ENCODE peak calls at places on chromosomes 4 and X, in six cellular contexts. J is fibroblast of the aortic adventitia, V is epithelial cell of esophagus, Z is mesothelial cell of epicardium, T is fibroblast of mammary gland, L is upper lobe of right lung. Y is an unnamed sample.

GRCh38 chr4:27239651-27240050 is 379.0 kb downstream of the STIM2 start:
- DNase-seq in V (peak), T (peak), L (no peak), Z (no peak), J (peak), Y (no peak)

GRCh38 chr4:61533140-61533539 is 333.0 kb downstream of the ADGRL3 start:
- DNase-seq in Z (no peak), T (no peak), L (no peak), V (peak), J (no peak), Y (no peak)

GRCh38 chr4:40521957-40522356 is 107.7 kb downstream of the RBM47 start:
- DNase-seq in T (no peak), L (no peak), V (no peak), J (no peak), Z (no peak), Y (no peak)

GRCh38 chr4:127188847-127189246 is 443.9 kb upstream of the INTU start:
- DNase-seq in L (no peak), T (peak), Z (no peak), V (peak), J (no peak), Y (no peak)

GRCh38 chr4:112840061-112840460 is 203.1 kb downstream of the LARP7 start:
- DNase-seq in J (peak), T (peak), V (peak), L (no peak), Z (no peak), Y (peak)

GRCh38 chrX:69060631-69061408 is 104.4 kb downstream of the PJA1 start:
- DNase-seq in J (peak), V (peak), L (no peak), T (peak), Z (no peak), Y (no peak)

GRCh38 chr4:153248641-153249198 is 44.5 kb downstream of the TRIM2 start:
- DNase-seq in L (no peak), T (no peak), J (no peak), V (no peak), Z (no peak), Y (no peak)

GRCh38 chr4:52665592-52665991 is 6.5 kb upstream of the USP46 start:
- DNase-seq in V (peak), Z (no peak), L (no peak), T (no peak), J (no peak), Y (no peak)

GRCh38 chrX:110218591-110218990 is 99.3 kb downstream of the AMMECR1 start:
- DNase-seq in Z (no peak), J (peak), V (peak), L (no peak), T (peak), Y (no peak)

DNA sequence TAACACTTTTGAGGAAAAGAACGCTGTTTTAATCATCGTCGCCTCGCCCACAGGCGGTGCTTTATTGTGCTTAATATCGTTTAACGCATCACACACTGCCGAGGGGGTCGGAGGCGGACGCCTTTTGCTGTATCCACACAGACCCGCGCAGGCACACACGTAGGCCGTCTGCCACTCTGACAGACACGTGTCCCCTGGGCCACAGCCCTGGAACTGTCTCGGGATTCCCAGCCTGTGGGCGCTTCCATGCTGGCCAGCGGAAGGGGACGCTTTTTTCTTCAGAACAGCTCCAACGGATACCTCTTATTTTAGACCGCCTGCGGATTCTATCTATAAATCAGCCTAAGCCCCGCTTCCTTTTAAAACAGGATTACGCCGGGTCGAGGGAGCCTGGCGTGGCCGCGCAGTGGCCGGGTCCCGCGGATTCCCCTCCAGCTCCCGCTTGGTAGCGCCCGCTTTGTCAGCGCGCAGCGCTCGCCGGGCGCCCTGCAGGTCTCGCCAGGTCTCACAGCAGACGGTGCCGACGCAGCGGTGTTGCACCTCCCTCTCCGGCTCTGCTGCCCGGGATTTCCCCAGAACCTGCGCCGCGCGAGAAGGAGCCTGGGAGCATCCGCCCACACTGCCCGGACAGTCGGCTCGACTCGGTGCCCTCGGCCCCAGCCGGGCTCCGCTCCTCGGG is at the start of gene NOCT:
- DNase-seq in V (peak), J (peak), L (peak), Z (peak), T (peak), Y (peak)
- TF ChIP-seq CTCF in V (no peak), J (no peak), L (peak), Z (no peak), T (no peak), Y (no peak)

DNA sequence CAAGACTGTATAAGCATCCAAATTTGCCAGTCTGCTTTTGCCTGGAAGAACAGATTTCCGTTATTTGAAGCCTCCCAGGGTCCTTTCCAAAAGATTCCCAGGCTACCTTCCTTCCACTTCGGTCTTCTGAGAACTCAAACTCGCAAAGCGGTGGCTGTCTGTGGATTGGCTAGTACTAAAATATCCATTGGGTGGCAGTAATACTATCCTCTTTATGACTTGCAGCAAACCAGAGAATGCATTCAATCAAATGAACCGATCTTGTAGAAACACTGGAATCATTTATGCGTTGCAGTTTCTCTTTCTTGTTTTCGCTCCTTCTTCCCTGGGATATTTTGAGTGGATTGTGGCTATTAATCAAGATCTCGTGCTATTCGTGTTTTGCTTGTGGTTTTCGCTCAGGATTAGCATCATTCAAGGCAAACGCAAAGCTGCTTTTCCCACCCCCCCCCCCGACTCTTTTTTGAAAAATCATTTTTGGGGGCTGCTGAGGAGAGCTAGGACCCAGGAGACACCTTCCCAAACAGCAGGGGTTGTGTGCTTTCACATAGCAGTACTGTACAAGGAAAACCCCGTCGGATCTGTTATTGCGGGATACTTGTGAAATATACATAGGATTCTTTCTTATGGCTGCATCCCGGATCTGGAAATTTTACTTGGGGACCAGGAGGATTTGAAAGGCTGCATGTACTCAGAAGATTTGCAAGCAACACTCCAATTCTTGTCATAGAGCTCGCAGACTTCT is at the start of gene IL1RAPL1:
- DNase-seq in T (peak), J (peak), V (peak), L (no peak), Z (no peak), Y (peak)
- TF ChIP-seq CTCF in T (peak), J (no peak), V (peak), L (peak), Z (no peak), Y (no peak)

DNA sequence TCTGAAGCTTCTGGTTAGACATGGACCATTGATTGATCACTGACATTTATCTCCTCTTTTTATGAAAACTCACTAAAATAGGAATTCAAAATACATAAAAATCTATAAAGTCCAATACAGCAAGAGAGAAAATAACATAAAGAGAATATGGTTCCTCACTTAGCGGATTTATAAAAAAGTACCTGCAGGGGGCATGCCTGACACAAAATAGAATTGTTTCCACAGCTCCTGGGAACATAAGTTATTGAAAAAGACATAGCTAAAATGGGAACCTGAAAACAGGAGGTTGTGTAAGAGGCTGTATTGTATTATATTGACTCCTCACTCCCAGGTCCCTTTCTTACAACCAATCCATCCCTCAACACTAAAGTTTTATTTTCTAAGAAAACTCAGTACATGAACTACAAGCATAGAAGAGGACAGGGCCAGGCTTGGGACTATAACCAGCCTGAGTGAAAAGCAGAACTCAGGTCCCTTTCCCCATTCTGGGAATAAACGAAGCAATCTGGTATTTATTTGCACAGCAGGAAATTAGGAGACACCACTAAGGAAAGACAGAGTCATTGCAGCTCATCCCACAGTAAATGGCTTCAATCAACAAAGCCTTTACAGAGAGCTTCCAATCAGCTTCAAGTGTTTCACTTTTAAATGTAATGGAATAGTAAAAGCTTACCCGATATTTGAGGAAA is 121.1 kb upstream of the NDST4 start:
- DNase-seq in T (peak), J (no peak), Z (no peak), L (no peak), V (peak), Y (no peak)
- TF ChIP-seq CTCF in T (peak), J (no peak), Z (peak), L (peak), V (peak), Y (peak)

GRCh38 chrX:100913111-100913510 is 15.6 kb downstream of the XKRX start:
- DNase-seq in T (no peak), Z (no peak), J (no peak), L (no peak), V (peak), Y (no peak)

DNA sequence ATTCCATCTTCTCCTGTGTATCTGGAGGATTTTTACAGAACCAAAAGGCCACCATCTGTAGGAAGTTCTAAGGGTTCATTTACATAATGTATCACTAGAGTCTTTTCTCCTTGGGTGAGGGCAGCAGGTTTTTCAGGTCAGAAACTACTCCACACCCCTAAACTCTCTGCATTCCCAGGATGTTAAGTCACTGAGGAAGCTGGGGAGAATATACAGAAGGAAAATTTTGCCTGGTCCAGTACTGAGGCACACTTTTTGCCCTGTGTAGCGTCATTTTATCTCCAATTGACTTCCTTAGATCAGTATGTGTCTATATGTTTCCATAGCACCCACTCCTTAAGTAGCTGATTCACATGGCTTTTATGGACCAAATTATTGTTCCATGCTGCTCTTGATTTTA is 17.0 kb downstream of the XKRX start:
- DNase-seq in T (no peak), Z (no peak), L (no peak), J (no peak), V (peak), Y (peak)
- TF ChIP-seq CTCF in T (no peak), Z (no peak), L (no peak), J (no peak), V (no peak), Y (no peak)

GRCh38 chr4:106201373-106201772 is 114.6 kb downstream of the TBCK start:
- DNase-seq in V (peak), Z (no peak), L (no peak), T (peak), J (peak), Y (peak)
- TF ChIP-seq CTCF in V (peak), Z (no peak), L (peak), T (peak), J (peak), Y (peak)

GRCh38 chrX:9342581-9343051 is 122.2 kb upstream of the TBL1X start:
- DNase-seq in T (peak), V (peak), J (peak), Z (peak), L (peak), Y (peak)
- TF ChIP-seq CTCF in T (no peak), V (no peak), J (no peak), Z (no peak), L (no peak), Y (no peak)

GRCh38 chr4:77184961-77185360 is 28.0 kb downstream of the CCNG2 start:
- DNase-seq in Z (no peak), T (no peak), J (no peak), V (no peak), L (no peak), Y (no peak)
- TF ChIP-seq CTCF in Z (no peak), T (no peak), J (no peak), V (no peak), L (no peak), Y (no peak)

Y was measured in HFFc6.